ENCODE peak calls at places on chromosomes 3 and 15, in six cellular contexts. F is A549, B is endothelial cell of umbilical vein, T is HepG2, I is K562, M is GM12878. N is an unnamed sample.

GRCh38 chr3:126313580-126314304 is 43.5 kb downstream of the KLF15 start:
- DNase-seq in T (no peak), F (no peak), I (no peak), B (no peak), M (no peak), N (no peak)

GRCh38 chr15:70196314-70197291 is 98.9 kb upstream of the TLE3 start:
- DNase-seq in F (no peak), M (peak), I (no peak), B (no peak), T (peak), N (peak)

GRCh38 chr3:12266038-12266437 is 22.8 kb upstream of the PPARG start:
- DNase-seq in B (no peak), M (no peak), F (no peak), T (no peak), I (no peak), N (no peak)

GRCh38 chr3:49383387-49383786 is 25.2 kb upstream of the GPX1 start:
- DNase-seq in T (no peak), B (no peak), I (no peak), M (no peak), F (no peak), N (no peak)

GRCh38 chr3:100627491-100627890 is 18.1 kb downstream of the ADGRG7 start:
- DNase-seq in F (no peak), I (no peak), B (no peak), T (no peak), M (no peak), N (no peak)

GRCh38 chr3:141812091-141812490 is 48.9 kb downstream of the GRK7 start:
- DNase-seq in I (no peak), T (no peak), B (no peak), F (no peak), M (no peak), N (no peak)

GRCh38 chr15:82554351-82554750 is 14.1 kb upstream of the RPS17 start:
- DNase-seq in T (no peak), F (no peak), I (no peak), B (no peak), M (no peak), N (no peak)

GRCh38 chr15:57680021-57680420 is 26.5 kb upstream of the POLR2M start:
- DNase-seq in F (peak), T (no peak), B (peak), I (no peak), M (no peak), N (no peak)

GRCh38 chr3:180275176-180275575 is 238.4 kb upstream of the PEX5L start:
- DNase-seq in I (no peak), T (no peak), B (no peak), F (no peak), M (no peak), N (no peak)

GRCh38 chr3:18410205-18410604 is 14.9 kb downstream of the SATB1 start:
- DNase-seq in T (no peak), B (no peak), M (no peak), I (no peak), F (no peak), N (no peak)

GRCh38 chr3:9091811-9092210 is 128.5 kb upstream of the RAD18 start:
- DNase-seq in B (no peak), F (no peak), T (no peak), I (no peak), M (no peak), N (no peak)

GRCh38 chr3:116034797-116035196 is 410.5 kb downstream of the LSAMP start:
- DNase-seq in B (no peak), T (no peak), M (no peak), I (no peak), F (no peak), N (no peak)

GRCh38 chr15:57586661-57587404 is 4.9 kb upstream of the MYZAP start:
- DNase-seq in I (no peak), T (no peak), B (no peak), M (no peak), F (no peak), N (no peak)

GRCh38 chr3:101852315-101852714 is 3.0 kb downstream of the NFKBIZ start:
- DNase-seq in F (no peak), B (no peak), M (no peak), I (no peak), T (no peak), N (no peak)

GRCh38 chr3:33884204-33884561 is 85.8 kb downstream of the PDCD6IP start:
- DNase-seq in F (peak), I (peak), T (peak), B (peak), M (no peak), N (no peak)

GRCh38 chr3:129312671-129313414 is 34.2 kb downstream of the HMCES start:
- DNase-seq in B (no peak), T (no peak), M (no peak), F (peak), I (peak), N (peak)

GRCh38 chr3:171162986-171163723 is 136.6 kb upstream of the SLC2A2 start:
- DNase-seq in I (peak), B (no peak), F (peak), M (no peak), T (no peak), N (peak)
- TF ChIP-seq CTCF in I (peak), B (peak), F (peak), M (peak), T (peak), N (peak)

DNA sequence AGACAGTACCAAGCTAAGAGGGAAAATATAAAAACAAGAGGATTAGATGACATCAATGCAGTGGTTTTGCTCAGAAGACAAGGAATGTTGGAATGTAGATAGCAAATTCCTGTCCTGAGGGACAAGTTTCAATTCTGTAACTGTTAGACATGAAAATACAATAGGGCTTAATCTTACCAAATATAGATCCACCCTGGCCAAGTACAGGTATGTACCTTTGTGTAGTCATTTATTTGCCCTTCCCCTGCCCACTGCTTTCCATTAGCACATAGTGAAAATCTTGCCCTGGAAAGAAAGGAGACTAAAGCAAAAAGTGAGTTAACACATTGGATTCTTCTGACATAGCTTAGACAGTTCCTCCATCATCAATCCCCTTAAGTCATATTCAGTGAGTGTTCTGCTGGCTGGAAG is 389.0 kb upstream of the THBS1 start:
- DNase-seq in B (no peak), F (peak), I (no peak), T (peak), M (no peak), N (no peak)
- TF ChIP-seq MYC in B (no peak), F (no peak), I (no peak), T (no peak), M (no peak), N (no peak)

GRCh38 chr15:50247819-50248650 is 17.5 kb downstream of the HDC start:
- DNase-seq in F (no peak), I (peak), B (no peak), T (no peak), M (no peak), N (peak)
- TF ChIP-seq MAX in F (no peak), I (no peak), B (no peak), T (no peak), M (no peak), N (no peak)

DNA sequence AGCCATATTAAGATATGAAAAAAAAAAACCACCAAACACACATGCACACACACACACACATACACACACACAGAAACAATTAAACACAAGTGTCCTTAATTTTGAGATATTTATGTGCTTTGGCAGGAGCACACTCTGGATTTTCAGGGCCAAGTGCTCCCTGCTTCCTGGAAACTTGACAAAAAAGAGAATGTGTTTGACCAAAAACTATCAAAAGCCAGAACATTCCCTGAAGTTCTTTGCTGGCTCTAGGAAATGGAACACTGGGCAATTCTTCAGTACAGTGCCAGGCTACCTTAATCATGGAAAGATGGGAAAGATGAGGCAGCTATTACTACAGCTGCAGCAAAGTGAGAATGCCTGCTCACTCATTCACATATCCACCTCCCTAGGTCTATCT is 44.6 kb downstream of the P3H2 start:
- DNase-seq in F (no peak), M (no peak), B (peak), T (no peak), I (no peak), N (no peak)
- TF ChIP-seq CTCF in F (no peak), M (no peak), B (no peak), T (no peak), I (no peak), N (no peak)

N was measured in NB4.